ENCODE peak calls at places on chromosome 19, in four cellular contexts. W, Q, D and A are unnamed samples.

GRCh38 chr19:1616875-1617274 is 11.6 kb upstream of the UQCR11 start:
- DNase-seq in W (no peak), Q (no peak), D (no peak), A (no peak)

GRCh38 chr19:15551183-15552004 is 43.1 kb downstream of the CYP4F22 start:
- DNase-seq in W (peak), Q (no peak), D (peak), A (peak)

GRCh38 chr19:49997709-49998108 is 27.5 kb downstream of the VRK3 start:
- DNase-seq in W (no peak), Q (peak), D (peak), A (peak)

GRCh38 chr19:35833972-35834371 is 18.3 kb downstream of the NPHS1 start:
- DNase-seq in W (no peak), Q (no peak), D (no peak), A (no peak)

GRCh38 chr19:5394907-5395505 is 54.4 kb upstream of the PTPRS start:
- DNase-seq in W (no peak), Q (no peak), D (no peak), A (no peak)

GRCh38 chr19:30175987-30176386 is 196.2 kb upstream of the ZNF536 start:
- DNase-seq in W (no peak), Q (no peak), D (no peak), A (no peak)

GRCh38 chr19:55472463-55472862 is 4.0 kb upstream of the ZNF628 start:
- DNase-seq in W (no peak), Q (peak), D (no peak), A (no peak)

GRCh38 chr19:4108767-4109625 is 14.9 kb downstream of the MAP2K2 start:
- DNase-seq in W (peak), Q (no peak), D (peak), A (peak)